ENCODE peak calls at places on chromosomes 16 and 17, in eight cellular contexts. G, W, Z, V, B, U, S and E are unnamed samples.

GRCh38 chr16:74868501-74868900 is 93.9 kb upstream of the FA2H start:
- DNase-seq in G (no peak), U (no peak), W (no peak), Z (no peak), B (peak), S (peak), V (no peak), E (peak)

GRCh38 chr17:66437466-66438026 is 135.1 kb downstream of the PRKCA start:
- DNase-seq in U (no peak), W (no peak), S (no peak), V (no peak), B (no peak), Z (no peak), G (no peak), E (no peak)

GRCh38 chr16:67163164-67163902 is 1.2 kb upstream of the HSF4 start:
- DNase-seq in G (peak), V (peak), S (no peak), W (peak), B (peak), U (peak), Z (no peak), E (no peak)

GRCh38 chr17:45677770-45678169 is 106.3 kb upstream of the CRHR1 start:
- DNase-seq in S (no peak), Z (no peak), V (peak), G (peak), W (peak), U (peak), B (no peak), E (peak)

GRCh38 chr17:1150863-1151685 is 28.7 kb downstream of the ABR start:
- DNase-seq in S (no peak), V (no peak), B (no peak), W (no peak), Z (no peak), U (no peak), G (no peak), E (peak)

GRCh38 chr17:50772251-50772650 is 4.9 kb upstream of the ANKRD40CL start:
- DNase-seq in Z (no peak), S (no peak), U (peak), B (no peak), W (no peak), G (no peak), V (no peak), E (no peak)

GRCh38 chr17:27087935-27088766 is 205.8 kb upstream of the WSB1 start:
- DNase-seq in G (no peak), S (no peak), Z (no peak), V (no peak), B (no peak), U (no peak), W (no peak), E (no peak)

GRCh38 chr17:56754523-56755208 is 79.1 kb downstream of the C17orf67 start:
- DNase-seq in Z (no peak), S (peak), G (no peak), V (no peak), W (no peak), B (peak), U (no peak), E (peak)

GRCh38 chr17:30238387-30239088 is 3.0 kb upstream of the SLC6A4 start:
- DNase-seq in G (no peak), B (no peak), S (no peak), V (no peak), W (no peak), U (no peak), Z (no peak), E (no peak)

GRCh38 chr17:17669081-17669850 is 12.0 kb upstream of the RAI1 start:
- DNase-seq in B (no peak), U (no peak), V (no peak), S (no peak), W (no peak), G (no peak), Z (no peak), E (no peak)

GRCh38 chr16:78448658-78449327 is 349.3 kb downstream of the WWOX start:
- DNase-seq in B (no peak), Z (no peak), S (no peak), W (no peak), G (no peak), V (no peak), U (no peak), E (no peak)

GRCh38 chr16:86635181-86635580 is 56.8 kb downstream of the FOXL1 start:
- DNase-seq in S (no peak), W (no peak), G (no peak), Z (no peak), U (no peak), V (no peak), B (no peak), E (peak)

GRCh38 chr17:48236681-48237134 is 129.1 kb downstream of the SNX11 start:
- DNase-seq in G (no peak), B (peak), V (no peak), U (no peak), Z (no peak), S (peak), W (no peak), E (no peak)

GRCh38 chr16:3089717-3090592 is 9.1 kb downstream of the ZSCAN10 start:
- DNase-seq in U (no peak), S (no peak), W (no peak), G (no peak), V (no peak), B (no peak), Z (no peak), E (no peak)

GRCh38 chr17:1299729-1300579 is 20.5 kb downstream of the TRARG1 start:
- DNase-seq in V (no peak), W (no peak), B (no peak), Z (no peak), U (no peak), G (no peak), S (no peak), E (no peak)